ENCODE peak calls at places on chromosomes 16 and 17, in six cellular contexts. V is stimulated activated CD4-positive, alpha-beta T cell treated with anti-CD3 and anti-CD28 coated beads, Interleukin-1b, Interleukin-23, amount 100 ng/mL, for 24 hours; U is amniotic epithelial cell; C is neural progenitor cell; T is stimulated activated effector memory CD8-positive, alpha-beta T cell treated with anti-CD3 and anti-CD28 coated beads, Interleukin-12 subunit alpha, Interleukin-12 subunit beta, amount 100 ng/mL, for 72 hours; E is NCI-H774. R is an unnamed sample.

GRCh38 chr17:5209396-5209795 is 17.7 kb upstream of the ZNF594 start:
- DNase-seq in V (no peak), U (no peak), C (no peak), T (no peak), E (no peak), R (peak; percentile 45)

GRCh38 chr17:55735784-55736405 is 13.2 kb upstream of the TMEM100 start:
- DNase-seq in V (peak; percentile 23), U (peak; percentile 63), C (peak; percentile 74), T (no peak), E (no peak), R (peak; percentile 85)

GRCh38 chr17:80644588-80644987 is 100.0 kb downstream of the RPTOR start:
- DNase-seq in V (no peak), U (no peak), C (no peak), T (no peak), E (no peak), R (no peak)

GRCh38 chr17:46090871-46091270 is 91.8 kb downstream of the STH start:
- DNase-seq in V (no peak), U (no peak), C (no peak), T (no peak), E (no peak), R (no peak)

GRCh38 chr16:3645504-3646347 is 8.8 kb upstream of the DNASE1 start:
- DNase-seq in V (no peak), U (peak; percentile 74), C (peak; percentile 83), T (no peak), E (peak; percentile 35), R (peak; percentile 92)

GRCh38 chr17:60087882-60088669 is 9.4 kb upstream of the HEATR6 start:
- DNase-seq in V (no peak), U (peak; percentile 61), C (no peak), T (no peak), E (no peak), R (peak; percentile 97)

GRCh38 chr16:86103320-86103719 is 204.4 kb downstream of the IRF8 start:
- DNase-seq in V (no peak), U (no peak), C (no peak), T (no peak), E (no peak), R (no peak)

GRCh38 chr16:75714661-75715060 is 11.6 kb downstream of the CPHXL start:
- DNase-seq in V (no peak), U (no peak), C (no peak), T (no peak), E (no peak), R (no peak)

GRCh38 chr17:8837438-8838075 is 29.9 kb downstream of the PIK3R6 start:
- DNase-seq in V (no peak), U (no peak), C (no peak), T (no peak), E (no peak), R (peak; percentile 6)

GRCh38 chr17:39952665-39953470 is 9.9 kb upstream of the GSDMA start:
- DNase-seq in V (peak; percentile 90), U (peak; percentile 92), C (peak; percentile 99), T (peak; percentile 76), E (peak; percentile 99), R (peak; percentile 98)

GRCh38 chr17:38706625-38707298 is 1.7 kb downstream of the MLLT6 start:
- DNase-seq in V (peak; percentile 33), U (no peak), C (peak; percentile 29), T (no peak), E (no peak), R (no peak)

GRCh38 chr17:4249452-4250029 is 14.2 kb downstream of the ANKFY1 start:
- DNase-seq in V (no peak), U (peak; percentile 52), C (peak; percentile 61), T (no peak), E (no peak), R (peak; percentile 70)

GRCh38 chr16:30767767-30768465 is 5.8 kb downstream of the RNF40 start:
- DNase-seq in V (no peak), U (no peak), C (no peak), T (no peak), E (no peak), R (no peak)

GRCh38 chr16:18803569-18804462 is 2.5 kb upstream of the ARL6IP1 start:
- DNase-seq in V (no peak), U (peak; percentile 71), C (no peak), T (no peak), E (no peak), R (peak; percentile 73)

GRCh38 chr16:82735176-82735575 is 108.4 kb downstream of the CDH13 start:
- DNase-seq in V (no peak), U (no peak), C (no peak), T (no peak), E (no peak), R (no peak)

GRCh38 chr17:62626719-62627218 is 701 bp upstream of the MRC2 start:
- DNase-seq in V (peak; percentile 11), U (peak; percentile 93), C (peak; percentile 89), T (no peak), E (no peak), R (peak; percentile 91)

GRCh38 chr16:46696957-46697356 is 7.5 kb downstream of the ORC6 start:
- DNase-seq in V (no peak), U (no peak), C (no peak), T (no peak), E (no peak), R (no peak)

GRCh38 chr16:3857189-3858013 is 23.1 kb downstream of the CREBBP start:
- DNase-seq in V (no peak), U (peak; percentile 94), C (no peak), T (no peak), E (no peak), R (peak; percentile 82)

GRCh38 chr17:73571524-73572130 is 72.6 kb downstream of the SDK2 start:
- DNase-seq in V (no peak), U (no peak), C (no peak), T (no peak), E (no peak), R (no peak)

GRCh38 chr16:11056989-11057645 is 112.8 kb downstream of the CLEC16A start:
- DNase-seq in V (no peak), U (no peak), C (no peak), T (no peak), E (no peak), R (peak; percentile 22)

GRCh38 chr16:3458278-3458851 is 14.9 kb downstream of the NAA60 start:
- DNase-seq in V (no peak), U (peak; percentile 41), C (peak; percentile 76), T (no peak), E (no peak), R (peak; percentile 67)

GRCh38 chr16:84502075-84502474 is 2.4 kb downstream of the MEAK7 start:
- DNase-seq in V (no peak), U (no peak), C (no peak), T (no peak), E (no peak), R (no peak)

GRCh38 chr17:35373532-35373983 is at the start of gene SLFN11:
- DNase-seq in V (peak; percentile 86), U (peak; percentile 83), C (peak; percentile 52), T (peak; percentile 91), E (peak; percentile 81), R (peak; percentile 90)

GRCh38 chr17:27494192-27495091 is 38.2 kb downstream of the KSR1 start:
- DNase-seq in V (no peak), U (peak; percentile 61), C (peak; percentile 69), T (no peak), E (no peak), R (peak; percentile 44)